ENCODE peak calls at places on chromosomes 11 and 22, in eight cellular contexts. N is stimulated activated CD4-positive, alpha-beta T cell treated with anti-CD3 and anti-CD28 coated beads, Interleukin-2, amount 100 ng/mL, for 24 hours; D is EL; E is substantia nigra; R is GF-D8; C is GDM1; U is stimulated activated effector memory CD8-positive, alpha-beta T cell treated with anti-CD3 and anti-CD28 coated beads, Interleukin-12 subunit alpha, Interleukin-12 subunit beta, amount 100 ng/mL, for 72 hours; J is activated CD4-positive, alpha-beta T cell treated with anti-CD3 and anti-CD28 coated beads, Interleukin-2, amount 50 U/mL, for 48 hours. T is an unnamed sample.
A peak's percentile ranks its signal among the peaks of the same experiment; 100 is the strongest.

GRCh38 chr11:18013790-18014507 is 1.1 kb upstream of the SERGEF start:
- DNase-seq in C (no peak), U (peak; percentile 2), D (peak; percentile 9), N (peak; percentile 2), J (peak; percentile 21), E (no peak), R (no peak), T (no peak)

GRCh38 chr11:8503872-8504491 is 90.0 kb downstream of the STK33 start:
- DNase-seq in E (no peak), J (no peak), U (no peak), C (no peak), N (no peak), R (no peak), D (no peak), T (peak; percentile 33)

GRCh38 chr11:116537121-116537520 is 235.7 kb downstream of the BUD13 start:
- DNase-seq in U (no peak), D (no peak), N (no peak), R (no peak), E (no peak), J (no peak), C (no peak), T (no peak)

GRCh38 chr22:18091916-18092526 is 14.2 kb downstream of the PEX26 start:
- DNase-seq in C (no peak), E (no peak), J (peak; percentile 47), R (peak; percentile 35), N (no peak), D (no peak), U (no peak), T (peak; percentile 84)

GRCh38 chr11:2259897-2260451 is 10.4 kb downstream of the ASCL2 start:
- DNase-seq in U (no peak), E (no peak), D (no peak), J (no peak), R (no peak), C (no peak), N (no peak), T (no peak)

GRCh38 chr11:103281301-103281700 is 172.1 kb downstream of the DYNC2H1 start:
- DNase-seq in J (no peak), C (no peak), U (no peak), E (no peak), D (peak; percentile 13), N (no peak), R (no peak), T (no peak)

GRCh38 chr11:44611687-44612437 is 46.4 kb downstream of the CD82 start:
- DNase-seq in C (peak; percentile 44), J (peak; percentile 76), R (no peak), N (peak; percentile 63), E (no peak), U (peak; percentile 40), D (no peak), T (peak; percentile 29)

GRCh38 chr11:8911040-8911823 is at the start of gene AKIP1:
- DNase-seq in D (peak; percentile 97), C (peak; percentile 96), E (peak; percentile 93), R (peak; percentile 60), U (peak; percentile 73), N (peak; percentile 93), J (peak; percentile 94), T (peak; percentile 96)

GRCh38 chr11:10818594-10818993 is 9.9 kb upstream of the EIF4G2 start:
- DNase-seq in C (no peak), U (no peak), R (no peak), D (peak; percentile 93), N (no peak), J (no peak), E (no peak), T (no peak)

GRCh38 chr11:113722934-113723333 is 16.8 kb upstream of the TMPRSS5 start:
- DNase-seq in C (no peak), N (no peak), U (no peak), J (no peak), R (no peak), E (no peak), D (no peak), T (no peak)

GRCh38 chr11:89487016-89487415 is 4.2 kb downstream of the NOX4 start:
- DNase-seq in N (no peak), U (no peak), D (peak; percentile 32), J (no peak), E (no peak), R (no peak), C (no peak), T (no peak)

GRCh38 chr11:72221386-72221785 is 3.2 kb upstream of the INPPL1 start:
- DNase-seq in C (no peak), N (no peak), D (no peak), U (no peak), E (no peak), J (no peak), R (peak; percentile 13), T (no peak)

GRCh38 chr11:117375960-117376359 is 48.3 kb downstream of the CEP164 start:
- DNase-seq in N (no peak), J (no peak), U (no peak), E (no peak), D (no peak), C (no peak), R (no peak), T (no peak)

GRCh38 chr11:1508491-1508891 is 21.9 kb upstream of the MOB2 start:
- DNase-seq in N (no peak), J (no peak), R (no peak), D (no peak), C (no peak), E (no peak), U (no peak), T (no peak)

GRCh38 chr11:130625907-130626306 is 177.5 kb downstream of the ADAMTS15 start:
- DNase-seq in R (no peak), C (no peak), E (no peak), D (no peak), N (no peak), J (no peak), U (no peak), T (no peak)

GRCh38 chr11:132519226-132519860 is 1013.0 kb downstream of the OPCML start:
- DNase-seq in N (no peak), D (peak; percentile 20), C (no peak), E (no peak), R (no peak), U (no peak), J (no peak), T (no peak)

GRCh38 chr11:48123249-48123875 is 93.2 kb upstream of the OR4B1 start:
- DNase-seq in U (no peak), J (no peak), D (no peak), N (no peak), E (no peak), R (no peak), C (no peak), T (no peak)

GRCh38 chr11:32781721-32782120 is 12.7 kb downstream of the CCDC73 start:
- DNase-seq in R (no peak), C (no peak), E (no peak), N (no peak), U (no peak), D (no peak), J (no peak), T (no peak)

GRCh38 chr11:44032304-44033085 is 15.3 kb upstream of the ACCSL start:
- DNase-seq in J (no peak), N (no peak), R (no peak), D (peak; percentile 33), C (no peak), E (peak; percentile 43), U (no peak), T (no peak)

GRCh38 chr11:26028294-26028954 is 303.5 kb upstream of the ANO3 start:
- DNase-seq in D (peak; percentile 41), C (no peak), U (no peak), J (no peak), E (no peak), N (no peak), R (no peak), T (no peak)

GRCh38 chr11:111665779-111666178 is 63.5 kb downstream of the SIK2 start:
- DNase-seq in J (no peak), R (no peak), D (peak; percentile 35), C (no peak), U (no peak), E (no peak), N (no peak), T (no peak)

GRCh38 chr11:19459240-19459639 is 218.5 kb upstream of the E2F8 start:
- DNase-seq in N (no peak), C (no peak), R (no peak), D (no peak), U (no peak), E (no peak), J (no peak), T (no peak)

GRCh38 chr22:29030618-29031235 is 30.9 kb downstream of the C22orf31 start:
- DNase-seq in C (no peak), N (peak; percentile 3), D (peak; percentile 84), J (no peak), R (no peak), U (no peak), E (peak; percentile 37), T (peak; percentile 82)

GRCh38 chr11:56296877-56297276 is 4.8 kb upstream of the OR8H1 start:
- DNase-seq in U (no peak), N (no peak), J (no peak), R (no peak), E (no peak), D (no peak), C (no peak), T (no peak)

GRCh38 chr11:64055077-64055476 is 19.3 kb downstream of the FLRT1 start:
- DNase-seq in D (peak; percentile 4), E (no peak), N (no peak), R (no peak), J (no peak), U (no peak), C (no peak), T (no peak)

GRCh38 chr11:75949023-75949672 is 134.1 kb downstream of the UVRAG start:
- DNase-seq in D (peak; percentile 18), E (no peak), C (no peak), J (no peak), U (no peak), N (no peak), R (no peak), T (no peak)